ENCODE peak calls at places on chromosomes 2 and 18, in six cellular contexts. C is small intestine, N is aorta, L is stomach, Z is heart right ventricle, O is K562. A is an unnamed sample. For H3K4me1, the result is how much of the 10 kb centered on the place peaks cover.

GRCh38 chr2:178522950-178523595 is 42.8 kb downstream of the PLEKHA3 start:
- DNase-seq in L (peak), N (peak), Z (peak), C (peak), O (peak), A (peak)

GRCh38 chr2:49306925-49307324 is 152.6 kb upstream of the FSHR start:
- DNase-seq in Z (no peak), C (peak), N (no peak), L (no peak), O (no peak), A (no peak)

GRCh38 chr2:11753886-11754704 is 7.7 kb downstream of the LPIN1 start:
- DNase-seq in N (no peak), C (peak), O (peak), L (peak), Z (no peak), A (peak)

GRCh38 chr2:43075906-43076585 is 150.4 kb downstream of the ZFP36L2 start:
- DNase-seq in C (no peak), L (no peak), O (no peak), Z (no peak), N (peak), A (no peak)

GRCh38 chr2:63818276-63818675 is 23.4 kb upstream of the UGP2 start:
- DNase-seq in L (no peak), N (no peak), C (no peak), Z (no peak), O (no peak), A (no peak)

GRCh38 chr2:233481368-233482142 is 85.0 kb downstream of the USP40 start:
- DNase-seq in Z (no peak), C (no peak), N (no peak), L (peak), O (no peak), A (no peak)

GRCh38 chr2:25960920-25961319 is 21.4 kb downstream of the KIF3C start:
- DNase-seq in Z (no peak), C (no peak), N (no peak), L (no peak), O (no peak), A (no peak)

GRCh38 chr2:42558827-42559226 is 9.6 kb upstream of the MTA3 start:
- DNase-seq in O (no peak), Z (no peak), C (peak), N (no peak), L (peak), A (no peak)

GRCh38 chr2:109523121-109523520 is 90.6 kb downstream of the SEPTIN10 start:
- DNase-seq in Z (no peak), L (no peak), O (no peak), C (no peak), N (no peak), A (peak)

GRCh38 chr2:226790436-226790835 is 9.2 kb downstream of the IRS1 start:
- DNase-seq in N (no peak), C (no peak), L (no peak), O (no peak), Z (no peak), A (no peak)

GRCh38 chr18:62071071-62071470 is 115.8 kb downstream of the PIGN start:
- DNase-seq in O (no peak), Z (no peak), N (no peak), L (no peak), C (no peak), A (no peak)

GRCh38 chr2:133040175-133040574 is 370.2 kb upstream of the LYPD1 start:
- DNase-seq in L (no peak), O (no peak), Z (no peak), C (no peak), N (no peak), A (no peak)

GRCh38 chr2:195320416-195320973 is 336.5 kb upstream of the SLC39A10 start:
- DNase-seq in L (no peak), N (no peak), O (no peak), Z (no peak), C (no peak), A (no peak)

GRCh38 chr2:240593026-240593702 is 6.6 kb downstream of the CAPN10 start:
- DNase-seq in C (no peak), L (no peak), N (peak), O (no peak), Z (no peak), A (no peak)

GRCh38 chr18:9475643-9476580 is 599 bp downstream of the RALBP1 start:
- DNase-seq in O (peak), N (no peak), L (no peak), C (peak), Z (no peak), A (peak)

GRCh38 chr2:59947917-59948534 is 605.4 kb downstream of the BCL11A start:
- DNase-seq in Z (no peak), N (no peak), O (no peak), C (peak), L (no peak), A (no peak)

GRCh38 chr2:182187130-182187529 is 201.5 kb downstream of the PPP1R1C start:
- DNase-seq in L (no peak), C (no peak), Z (no peak), N (no peak), O (no peak), A (no peak)

GRCh38 chr2:238114851-238115660 is 14.9 kb downstream of the ESPNL start:
- DNase-seq in L (no peak), O (no peak), Z (peak), N (peak), C (no peak), A (no peak)

GRCh38 chr2:70331012-70331411 is 29.1 kb upstream of the FAM136A start:
- DNase-seq in O (no peak), C (no peak), N (no peak), L (no peak), Z (no peak), A (no peak)

GRCh38 chr18:62009521-62009920 is 116.7 kb upstream of the RNF152 start:
- DNase-seq in L (no peak), C (no peak), N (no peak), Z (no peak), O (no peak), A (no peak)

GRCh38 chr2:11630855-11631254 is 39.1 kb downstream of the NTSR2 start:
- DNase-seq in O (no peak), Z (no peak), C (no peak), N (no peak), L (no peak), A (no peak)

GRCh38 chr2:57987835-57988573 is 58.6 kb upstream of the VRK2 start:
- DNase-seq in O (no peak), N (no peak), C (no peak), L (no peak), Z (no peak), A (no peak)

GRCh38 chr2:133293544-133294270 is 274.6 kb downstream of the NCKAP5 start:
- DNase-seq in C (no peak), L (no peak), N (no peak), Z (no peak), O (no peak), A (no peak)

GRCh38 chr2:207252979-207253640 is 87.4 kb upstream of the KLF7 start:
- DNase-seq in L (no peak), C (no peak), N (no peak), Z (no peak), O (no peak), A (peak)

GRCh38 chr2:204544961-204545860 is at the start of gene PARD3B:
- DNase-seq in L (peak), Z (peak), N (peak), C (peak), O (peak), A (no peak)

GRCh38 chr2:71385008-71385407 is 53.4 kb downstream of the ZNF638 start:
- DNase-seq in C (no peak), Z (no peak), L (no peak), O (no peak), N (no peak), A (no peak)

GRCh38 chr2:71380665-71381064 is 49.1 kb downstream of the ZNF638 start:
- DNase-seq in N (no peak), O (no peak), L (no peak), Z (no peak), C (no peak), A (no peak)

DNA sequence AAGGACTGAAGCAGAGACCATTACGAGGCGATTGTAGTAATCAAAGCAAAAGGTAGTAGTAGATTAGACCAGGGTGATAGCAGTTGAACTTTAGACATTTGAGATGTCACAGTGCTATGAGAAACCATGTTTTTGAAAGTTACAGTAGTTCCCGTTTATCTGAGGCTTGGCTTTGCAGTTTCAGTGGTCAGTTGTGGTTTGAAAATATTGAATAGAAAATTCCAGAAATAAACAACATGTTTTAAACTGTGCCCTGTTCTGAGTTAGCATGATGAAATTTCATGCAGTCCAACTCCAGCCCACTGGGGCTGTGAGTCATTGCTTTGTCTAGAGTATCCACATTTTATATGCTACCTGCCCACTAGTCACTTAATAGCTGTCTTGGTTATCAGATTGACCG is 47.5 kb downstream of the ZNF638 start:
- DNase-seq in C (peak), Z (no peak), L (no peak), O (peak), N (no peak), A (no peak)
- H3K27ac ChIP-seq in C (no peak), Z (no peak), L (no peak), O (peak), N (no peak), A (no peak)

GRCh38 chr2:20619624-20620024 is 31.3 kb downstream of the HS1BP3 start:
- DNase-seq in L (peak), N (peak), Z (peak), O (no peak), C (no peak), A (no peak)

GRCh38 chr2:20618886-20619521 is 31.9 kb downstream of the HS1BP3 start:
- DNase-seq in N (peak), L (peak), Z (no peak), C (no peak), O (no peak), A (no peak)

GRCh38 chr2:20617892-20618467 is 32.9 kb downstream of the HS1BP3 start:
- DNase-seq in L (peak), N (peak), C (peak), O (peak), Z (peak), A (no peak)

GRCh38 chr2:20617081-20617575 is 33.8 kb downstream of the HS1BP3 start:
- DNase-seq in O (peak), L (peak), N (peak), C (no peak), Z (peak), A (no peak)

DNA sequence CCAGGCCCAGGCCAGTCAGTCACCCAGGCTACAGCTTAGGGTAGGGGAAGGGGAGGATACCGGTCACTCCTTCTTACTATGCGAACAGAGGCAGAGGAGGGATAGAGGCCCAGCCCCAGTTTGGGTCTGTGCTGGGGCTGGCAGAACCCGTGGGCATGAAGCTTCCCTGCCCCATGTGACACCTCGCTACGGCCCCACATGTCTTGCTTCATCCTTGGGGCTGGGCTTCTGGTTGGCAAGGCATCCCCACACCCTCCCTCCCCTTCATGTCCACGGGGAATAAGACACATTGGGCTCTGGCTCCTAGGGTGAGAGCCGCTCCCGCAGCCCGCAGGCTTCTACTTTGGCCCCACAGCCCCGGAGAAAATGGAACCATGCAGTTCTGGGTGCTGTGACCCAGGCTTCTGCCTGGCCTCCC is 32.4 kb downstream of the HS1BP3 start:
- DNase-seq in N (peak), C (no peak), Z (no peak), L (peak), O (no peak), A (no peak)
- H3K4me1 ChIP-seq in N (under half), C (under half), Z (half or more), L (half or more), O (under half), A (under half)

GRCh38 chr2:88735133-88735532 is 43.7 kb downstream of the RPIA start:
- DNase-seq in C (no peak), N (no peak), Z (no peak), O (no peak), L (no peak), A (no peak)
- H3K27ac ChIP-seq in C (no peak), N (no peak), Z (no peak), O (peak), L (no peak), A (peak)

DNA sequence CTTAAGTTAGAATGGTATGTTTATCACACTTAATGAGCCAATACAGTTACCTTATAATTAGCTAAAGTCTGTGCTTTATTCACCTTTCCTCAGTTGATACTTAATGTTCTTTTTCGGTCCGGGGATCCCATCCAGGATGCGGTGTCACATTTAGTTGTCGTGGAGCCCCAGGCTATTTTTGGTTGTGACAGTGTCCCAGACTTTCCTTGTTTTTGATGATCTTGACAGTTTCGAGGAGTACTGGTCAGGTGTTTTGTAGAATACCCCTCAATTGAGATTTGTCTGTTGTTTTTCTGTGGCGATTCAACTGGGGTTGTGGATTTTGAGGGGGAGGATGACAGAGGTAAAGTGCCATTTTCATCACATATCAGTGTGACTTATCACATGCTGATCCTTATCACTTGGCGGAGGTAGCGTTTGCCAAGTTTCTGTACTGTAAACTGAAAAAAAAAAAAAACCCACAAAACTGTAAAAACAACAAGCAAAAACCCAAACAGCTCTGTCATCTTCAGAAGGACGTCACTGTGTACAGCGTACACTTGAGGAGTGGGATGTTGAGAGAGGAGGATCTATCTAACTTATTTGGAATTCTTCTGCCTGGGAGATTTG is 67.9 kb downstream of the FMNL2 start:
- DNase-seq in O (no peak), N (no peak), L (no peak), Z (no peak), C (no peak), A (no peak)
- H3K4me1 ChIP-seq in O (under half), N (under half), L (under half), Z (under half), C (under half), A (under half)

DNA sequence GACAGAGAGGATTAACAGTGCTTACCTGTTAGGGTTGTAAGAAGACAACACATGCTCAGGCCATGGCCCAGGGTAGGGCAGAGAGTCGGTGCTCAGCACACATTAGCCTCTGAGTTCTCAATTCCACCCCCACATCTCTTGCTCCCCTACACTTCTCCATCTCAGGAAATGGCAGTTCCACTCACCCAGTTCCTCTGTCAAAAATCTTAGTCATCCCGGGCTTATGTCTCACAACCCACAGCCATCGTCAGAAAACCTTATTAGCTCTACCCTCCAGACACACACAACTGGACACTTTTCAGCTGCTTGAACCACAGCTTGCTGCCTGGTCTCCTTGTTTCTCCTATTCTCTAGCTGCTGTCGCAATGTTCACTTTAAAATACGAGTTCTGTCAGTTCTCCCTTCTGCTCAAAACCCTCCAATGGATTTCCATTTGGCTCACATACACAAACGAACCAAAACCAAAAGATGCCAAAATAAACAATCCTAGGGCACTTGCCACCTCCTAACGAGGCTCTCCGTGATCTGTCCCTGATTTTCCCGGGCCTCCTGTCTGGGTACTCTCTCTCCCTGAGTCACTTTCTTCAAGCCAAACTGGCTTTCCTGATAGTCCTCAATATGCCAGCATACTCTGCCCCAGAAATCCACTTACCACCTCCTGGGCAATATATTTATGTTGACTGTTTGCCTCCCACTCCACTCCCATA is 89.7 kb downstream of the KCTD1 start:
- DNase-seq in Z (no peak), N (no peak), C (no peak), L (no peak), O (no peak), A (no peak)
- H3K27ac ChIP-seq in Z (no peak), N (no peak), C (no peak), L (no peak), O (no peak), A (no peak)

GRCh38 chr2:138115664-138116063 is 151.4 kb downstream of the HNMT start:
- DNase-seq in L (no peak), C (no peak), N (no peak), Z (no peak), O (peak), A (no peak)

GRCh38 chr2:138112536-138112935 is 148.3 kb downstream of the HNMT start:
- DNase-seq in O (no peak), L (no peak), N (no peak), C (no peak), Z (no peak), A (no peak)

GRCh38 chr2:138113871-138114525 is 149.7 kb downstream of the HNMT start:
- DNase-seq in N (no peak), C (no peak), Z (no peak), L (no peak), O (no peak), A (no peak)

GRCh38 chr2:138121769-138122661 is 157.7 kb downstream of the HNMT start:
- DNase-seq in O (peak), Z (no peak), N (no peak), L (peak), C (peak), A (no peak)

DNA sequence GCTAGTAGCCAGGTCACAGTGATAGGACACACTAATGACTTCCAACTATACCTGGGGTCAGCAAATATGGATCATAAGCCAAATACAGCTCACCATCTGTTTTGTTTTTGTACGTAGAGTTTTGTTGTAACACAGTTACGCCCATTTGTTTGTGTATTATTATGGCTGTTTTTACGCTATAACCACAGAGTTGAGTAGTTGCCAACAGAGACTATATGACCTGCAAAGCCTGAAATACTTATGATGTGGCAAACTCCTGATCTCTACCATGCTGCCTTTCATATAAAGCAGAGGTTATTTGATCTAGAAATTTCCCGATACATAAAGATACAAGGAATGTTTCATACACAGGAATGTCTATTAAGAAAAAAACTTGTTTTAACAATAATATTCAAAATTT is 152.2 kb downstream of the HNMT start:
- DNase-seq in L (no peak), C (no peak), N (no peak), O (no peak), Z (no peak), A (no peak)
- H3K4me1 ChIP-seq in L (under half), C (under half), N (under half), O (under half), Z (under half), A (under half)

DNA sequence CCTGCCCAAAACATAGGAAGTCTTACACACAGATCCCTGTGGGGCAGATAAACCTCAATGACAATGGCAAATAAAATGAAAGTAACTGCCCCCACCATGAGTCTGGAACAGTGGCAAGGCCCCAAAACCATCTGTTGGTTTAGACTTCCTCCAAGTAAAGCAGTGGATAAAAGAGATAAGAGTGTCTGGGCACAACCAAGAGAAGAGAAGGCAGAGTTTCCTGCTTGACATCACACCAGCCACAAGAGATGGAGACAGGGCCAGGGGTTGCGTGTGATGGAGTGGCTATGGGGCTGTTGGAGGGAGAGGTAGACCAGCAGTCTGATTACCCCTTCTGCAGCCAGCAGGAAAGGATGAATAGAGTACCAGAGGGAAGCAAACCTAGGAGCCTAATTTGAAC is 212.1 kb upstream of the POU3F3 start:
- DNase-seq in Z (no peak), O (no peak), L (no peak), C (no peak), N (no peak), A (no peak)
- H3K27ac ChIP-seq in Z (no peak), O (no peak), L (no peak), C (no peak), N (no peak), A (no peak)